ENCODE peak calls at places on chromosomes 4 and X, in five cellular contexts. R, Q, O, D and B are unnamed samples.

GRCh38 chr4:82421796-82422560 is 8.3 kb downstream of the HNRNPDL start:
- DNase-seq in O (no peak), Q (no peak), D (no peak), R (no peak), B (no peak)

GRCh38 chr4:166140951-166141350 is 267.9 kb downstream of the TLL1 start:
- DNase-seq in R (no peak), D (no peak), Q (no peak), O (no peak), B (no peak)

GRCh38 chr4:175405961-175406360 is 406.1 kb downstream of the GPM6A start:
- DNase-seq in Q (no peak), D (no peak), O (no peak), R (no peak), B (no peak)

GRCh38 chr4:189279188-189279587 is 661.5 kb upstream of the FRG1 start:
- DNase-seq in R (no peak), O (no peak), D (no peak), Q (no peak), B (no peak)

GRCh38 chrX:103343105-103343504 is 13.1 kb downstream of the TCEAL7 start:
- DNase-seq in O (peak; percentile 64), D (no peak), Q (no peak), R (peak; percentile 16), B (peak; percentile 29)

GRCh38 chrX:105460366-105460765 is 239.9 kb upstream of the TEX13A start:
- DNase-seq in R (no peak), Q (no peak), O (no peak), D (no peak), B (no peak)

GRCh38 chrX:148995661-148996060 is 495.2 kb downstream of the AFF2 start:
- DNase-seq in O (no peak), R (no peak), Q (no peak), D (no peak), B (no peak)

GRCh38 chr4:57103051-57103450 is 7.1 kb downstream of the IGFBP7 start:
- DNase-seq in O (peak; percentile 59), R (no peak), Q (no peak), D (no peak), B (no peak)

GRCh38 chr4:16194199-16194598 is 32.1 kb downstream of the TAPT1 start:
- DNase-seq in Q (no peak), D (no peak), O (no peak), R (no peak), B (no peak)

GRCh38 chr4:1050486-1051213 is 39.2 kb downstream of the FGFRL1 start:
- DNase-seq in Q (no peak), D (no peak), O (peak; percentile 50), R (peak; percentile 20), B (no peak)

GRCh38 chrX:16852617-16853179 is 17.5 kb downstream of the RBBP7 start:
- DNase-seq in R (no peak), O (no peak), D (no peak), Q (no peak), B (no peak)

GRCh38 chrX:40012039-40012799 is 85.5 kb downstream of the BCOR start:
- DNase-seq in R (no peak), D (no peak), Q (peak; percentile 63), O (peak; percentile 76), B (no peak)

DNA sequence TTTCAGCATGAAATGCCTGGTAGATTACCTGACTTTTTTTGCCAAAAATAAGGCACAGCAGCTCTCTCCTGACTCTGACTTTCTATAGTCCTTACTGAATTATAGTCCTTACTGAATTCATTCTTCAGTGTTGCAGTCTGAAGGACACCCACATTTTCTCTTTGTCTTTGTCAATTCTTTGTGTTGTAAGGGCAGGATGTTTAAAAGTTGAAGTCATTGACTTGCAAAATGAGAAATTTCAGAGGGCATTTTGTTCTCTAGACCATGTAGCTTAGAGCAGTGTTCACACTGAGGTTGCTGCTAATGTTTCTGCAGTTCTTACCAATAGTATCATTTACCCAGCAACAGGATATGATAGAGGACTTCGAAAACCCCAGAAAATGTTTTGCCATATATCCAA is 168.0 kb downstream of the SOWAHB start:
- DNase-seq in R (no peak), D (no peak), O (no peak), Q (no peak), B (no peak)
- TF ChIP-seq MYC in R (no peak), D (no peak), O (no peak), Q (no peak), B (no peak)

GRCh38 chrX:134543201-134543797 is 83.3 kb downstream of the HPRT1 start:
- DNase-seq in R (no peak), O (peak; percentile 50), Q (no peak), D (no peak), B (no peak)
- H3K27ac ChIP-seq in R (no peak overlapping the region), O (no peak overlapping the region), Q (no peak overlapping the region), D (no peak overlapping the region), B (peak overlapping the region; percentile 81)

DNA sequence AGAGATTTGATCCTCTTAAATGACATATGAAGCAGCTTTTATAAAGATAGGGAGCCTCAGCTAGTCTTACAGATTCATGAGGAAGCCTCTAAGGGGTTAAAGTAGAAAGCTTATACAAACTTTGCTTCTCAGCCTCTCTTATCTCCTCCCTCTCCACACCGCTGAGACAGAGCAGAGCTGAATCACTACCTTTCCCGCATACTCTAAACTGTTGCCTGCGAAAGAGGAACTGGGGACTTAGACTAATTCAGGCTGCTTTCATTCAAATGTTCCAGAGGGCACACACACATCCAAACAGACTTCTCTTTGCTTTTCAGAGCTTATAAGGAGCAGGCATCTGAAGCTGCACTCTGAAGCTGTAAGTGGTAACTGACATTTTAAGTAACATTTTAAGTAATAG is at the start of gene SERTM2:
- DNase-seq in R (peak; percentile 5), Q (no peak), O (no peak), D (no peak), B (no peak)
- TF ChIP-seq MYC in R (no peak), Q (no peak), O (no peak), D (no peak), B (no peak)

GRCh38 chr4:143089847-143090246 is 94.9 kb upstream of the USP38 start:
- DNase-seq in Q (no peak), D (no peak), R (no peak), O (no peak), B (no peak)
- H3K27ac ChIP-seq in Q (no peak overlapping the region), D (no peak overlapping the region), R (no peak overlapping the region), O (no peak overlapping the region), B (no peak overlapping the region)

DNA sequence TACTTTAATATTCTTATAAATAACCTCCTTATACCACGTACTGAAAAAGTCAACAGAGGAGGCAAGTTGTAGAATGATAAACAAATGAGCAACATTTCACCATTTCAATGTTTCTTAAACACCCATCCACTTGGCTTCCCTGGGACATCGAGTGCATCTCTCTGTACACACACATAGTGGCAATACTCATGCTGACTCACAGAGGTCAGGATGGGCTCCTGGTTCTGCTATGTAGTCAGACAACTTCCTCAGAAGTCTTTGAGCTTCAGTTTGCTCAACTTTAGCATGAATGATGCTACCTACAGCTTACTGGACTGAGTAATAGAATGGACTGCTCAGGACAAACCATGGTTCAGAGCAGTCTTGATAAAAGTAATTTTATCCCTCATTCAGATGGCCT is 56.9 kb downstream of the MAD2L1 start:
- DNase-seq in Q (no peak), R (no peak), D (no peak), O (no peak), B (no peak)
- TF ChIP-seq MYC in Q (no peak), R (no peak), D (no peak), O (no peak), B (no peak)

DNA sequence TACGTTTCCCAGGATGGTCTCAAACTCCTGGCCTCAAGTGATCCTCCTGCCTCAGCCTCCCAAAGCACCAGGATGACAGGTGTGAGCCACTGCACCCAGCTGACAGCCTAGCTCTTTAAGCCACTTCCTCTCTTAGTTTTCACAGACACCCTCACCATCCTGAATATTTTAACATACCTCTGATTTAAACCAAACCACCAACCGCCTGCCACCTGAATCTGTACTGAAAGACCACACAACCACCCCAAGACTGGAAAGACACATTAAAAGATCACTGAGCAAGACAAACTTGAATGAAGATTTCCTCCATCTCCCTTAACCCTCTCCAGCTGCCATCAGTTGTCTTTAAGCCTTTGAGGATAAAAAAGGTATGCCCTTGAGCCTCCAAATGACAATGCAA is 110.6 kb downstream of the SH3KBP1 start:
- DNase-seq in O (no peak), D (no peak), R (no peak), Q (no peak), B (no peak)
- H3K27ac ChIP-seq in O (no peak overlapping the region), D (peak overlapping the region; percentile 90), R (no peak overlapping the region), Q (no peak overlapping the region), B (no peak overlapping the region)

GRCh38 chr4:110198472-110199419 is at the start of gene ELOVL6:
- DNase-seq in R (peak; percentile 82), Q (peak; percentile 59), O (peak; percentile 50), D (peak; percentile 55), B (peak; percentile 73)
- TF ChIP-seq MYC in R (peak; percentile 96), Q (peak; percentile 87), O (no peak), D (peak; percentile 35), B (no peak)

DNA sequence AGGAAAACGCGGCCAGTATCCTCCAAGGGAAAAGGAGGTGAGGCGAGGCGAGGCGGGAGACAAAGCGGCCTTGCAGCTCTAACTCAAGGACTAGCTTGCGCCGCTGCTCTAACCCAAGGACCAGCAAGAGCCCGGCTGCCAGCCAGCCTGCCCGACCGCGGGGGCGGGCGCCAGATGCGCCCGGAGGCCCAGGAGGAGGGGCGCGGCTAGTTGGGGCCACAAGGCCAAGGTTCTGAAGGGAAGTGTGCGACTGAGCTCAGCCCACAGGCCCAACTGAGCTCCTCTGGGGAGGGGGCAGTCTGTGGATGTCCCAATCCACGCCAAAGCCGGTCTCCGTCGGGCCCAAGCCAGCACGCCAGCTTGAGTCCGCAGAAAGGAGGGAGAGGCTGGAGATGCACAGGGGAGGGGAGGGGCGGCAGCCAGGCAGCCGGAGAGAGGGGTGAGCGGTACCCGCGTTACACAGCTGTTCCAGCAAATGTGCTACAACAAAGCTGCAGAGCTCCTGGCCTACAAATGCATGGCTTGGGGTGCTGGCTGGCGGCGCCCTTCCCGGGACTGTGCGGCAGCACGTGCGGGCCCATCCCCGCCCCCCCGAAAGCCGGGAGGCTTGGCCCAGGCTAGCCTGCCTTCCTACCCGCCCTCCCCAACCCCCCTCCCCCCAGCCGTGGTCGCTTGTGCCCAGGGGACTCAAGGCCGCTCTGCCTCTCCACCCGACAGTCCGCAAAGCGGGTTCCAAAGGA is 637 bp downstream of the AMER1 start:
- DNase-seq in Q (peak; percentile 0), R (peak; percentile 31), O (peak; percentile 41), D (no peak), B (no peak)
- H3K27ac ChIP-seq in Q (peak overlapping the region; percentile 90), R (peak overlapping the region; percentile 51), O (peak overlapping the region; percentile 11), D (peak overlapping the region; percentile 61), B (peak overlapping the region; percentile 97)

GRCh38 chr4:87007345-87008181 is 72.8 kb downstream of the AFF1 start:
- DNase-seq in D (no peak), Q (no peak), R (peak; percentile 68), O (peak; percentile 71), B (no peak)
- TF ChIP-seq MYC in D (no peak), Q (no peak), R (no peak), O (no peak), B (no peak)